ENCODE peak calls at places on chromosomes 12 and 14, in ten cellular contexts. One of them, this sample, is unnamed.
A peak's percentile ranks its signal among the peaks of the same experiment; 100 is the strongest.

GRCh38 chr14:106044949-106045596 is 518.7 kb downstream of the TMEM121 start:
- DNase-seq in Karpas-422: peak; percentile 77
- DNase-seq in RWPE2: no peak
- DNase-seq in thoracic aorta: no peak
- DNase-seq in A673: peak; percentile 79
- DNase-seq in tibial nerve: peak; percentile 29
- DNase-seq in suprapubic skin: no peak
- DNase-seq in right atrium auricular region: no peak
- DNase-seq in sigmoid colon: no peak
- DNase-seq in fibroblast of lung: no peak
- DNase-seq in this sample: no peak

GRCh38 chr12:106247731-106248176 is at the start of gene CKAP4:
- DNase-seq in A673: peak; percentile 83
- DNase-seq in right atrium auricular region: peak; percentile 73
- DNase-seq in sigmoid colon: peak; percentile 90
- DNase-seq in RWPE2: no peak
- DNase-seq in suprapubic skin: peak; percentile 83
- DNase-seq in tibial nerve: peak; percentile 59
- DNase-seq in thoracic aorta: no peak
- DNase-seq in Karpas-422: no peak
- DNase-seq in fibroblast of lung: peak; percentile 80
- DNase-seq in this sample: no peak

GRCh38 chr14:29648045-29648444 is 279.6 kb downstream of the PRKD1 start:
- DNase-seq in thoracic aorta: no peak
- DNase-seq in Karpas-422: peak; percentile 58
- DNase-seq in right atrium auricular region: no peak
- DNase-seq in tibial nerve: no peak
- DNase-seq in RWPE2: no peak
- DNase-seq in fibroblast of lung: peak; percentile 38
- DNase-seq in sigmoid colon: no peak
- DNase-seq in A673: peak; percentile 24
- DNase-seq in suprapubic skin: no peak
- DNase-seq in this sample: no peak

GRCh38 chr14:21070610-21071224 is 613 bp downstream of the ARHGEF40 start:
- DNase-seq in RWPE2: no peak
- DNase-seq in sigmoid colon: no peak
- DNase-seq in tibial nerve: peak; percentile 38
- DNase-seq in right atrium auricular region: no peak
- DNase-seq in A673: no peak
- DNase-seq in thoracic aorta: no peak
- DNase-seq in fibroblast of lung: peak; percentile 59
- DNase-seq in suprapubic skin: peak; percentile 74
- DNase-seq in Karpas-422: no peak
- DNase-seq in this sample: no peak

GRCh38 chr14:96160030-96160912 is 44.4 kb upstream of the BDKRB2 start:
- DNase-seq in tibial nerve: no peak
- DNase-seq in Karpas-422: no peak
- DNase-seq in thoracic aorta: no peak
- DNase-seq in suprapubic skin: no peak
- DNase-seq in A673: no peak
- DNase-seq in right atrium auricular region: peak; percentile 13
- DNase-seq in fibroblast of lung: no peak
- DNase-seq in RWPE2: no peak
- DNase-seq in sigmoid colon: no peak
- DNase-seq in this sample: no peak

GRCh38 chr14:67410313-67410712 is 1.7 kb downstream of the PLEK2 start:
- DNase-seq in sigmoid colon: peak; percentile 36
- DNase-seq in tibial nerve: no peak
- DNase-seq in thoracic aorta: no peak
- DNase-seq in fibroblast of lung: no peak
- DNase-seq in right atrium auricular region: no peak
- DNase-seq in suprapubic skin: peak; percentile 52
- DNase-seq in A673: no peak
- DNase-seq in RWPE2: peak; percentile 79
- DNase-seq in Karpas-422: no peak
- DNase-seq in this sample: no peak

GRCh38 chr12:54879132-54879531 is 24.8 kb downstream of the MUCL1 start:
- DNase-seq in thoracic aorta: no peak
- DNase-seq in Karpas-422: no peak
- DNase-seq in A673: peak; percentile 62
- DNase-seq in RWPE2: no peak
- DNase-seq in tibial nerve: no peak
- DNase-seq in suprapubic skin: no peak
- DNase-seq in sigmoid colon: no peak
- DNase-seq in right atrium auricular region: no peak
- DNase-seq in fibroblast of lung: peak; percentile 79
- DNase-seq in this sample: no peak

GRCh38 chr12:45310627-45310968 is 94.7 kb downstream of the ANO6 start:
- DNase-seq in thoracic aorta: no peak
- DNase-seq in sigmoid colon: no peak
- DNase-seq in RWPE2: no peak
- DNase-seq in A673: no peak
- DNase-seq in right atrium auricular region: no peak
- DNase-seq in tibial nerve: no peak
- DNase-seq in fibroblast of lung: no peak
- DNase-seq in suprapubic skin: no peak
- DNase-seq in Karpas-422: no peak
- DNase-seq in this sample: no peak

DNA sequence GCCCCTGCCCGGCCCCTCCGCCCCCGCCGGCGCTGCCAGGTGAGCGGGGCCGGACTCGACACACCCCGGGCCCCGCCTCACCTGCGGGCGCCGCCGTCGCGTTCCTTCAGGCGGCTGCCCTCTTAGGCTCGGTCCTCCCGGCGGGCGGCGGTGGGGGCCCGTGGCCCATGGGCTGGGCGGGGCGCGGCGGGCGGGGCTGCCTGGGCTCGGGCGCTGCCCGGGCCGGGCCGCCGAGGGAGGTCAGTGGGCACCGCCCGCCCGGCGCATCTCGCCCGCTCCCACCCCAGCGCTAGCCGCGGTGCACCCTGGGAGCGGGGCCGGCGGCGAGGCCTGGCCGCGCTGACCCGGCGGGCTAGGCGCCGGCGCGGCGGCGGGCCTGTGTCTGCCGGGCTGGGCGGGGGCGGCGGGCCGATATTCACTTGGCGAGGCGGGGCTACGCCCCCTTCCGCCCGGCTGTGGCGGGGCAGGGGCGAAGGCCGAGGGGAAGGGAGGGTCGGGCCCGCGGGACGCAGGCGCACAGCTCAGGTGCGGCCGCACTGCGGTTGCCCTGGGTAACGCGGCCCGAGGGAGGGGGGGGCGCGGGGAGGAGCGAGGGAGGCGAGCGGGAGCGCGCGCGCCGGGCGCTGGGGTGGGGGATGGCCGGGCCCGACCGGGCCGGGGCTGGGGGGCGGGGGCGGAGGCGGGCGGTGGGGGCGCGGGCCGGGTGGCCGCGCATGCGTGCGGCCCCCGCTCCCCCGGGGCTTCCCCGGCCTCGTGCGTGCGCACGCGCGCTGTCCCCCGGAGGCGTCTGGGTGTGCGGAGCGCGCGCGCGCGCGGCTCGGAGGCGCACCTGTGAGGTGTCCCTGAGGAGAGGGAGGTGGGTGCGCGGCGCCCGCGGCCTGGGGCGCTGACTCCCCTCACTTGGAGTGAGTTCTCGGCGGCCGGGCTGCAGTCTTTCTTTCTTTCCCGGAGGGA is at the start of the genes CCDC92 and ZNF664:
- DNase-seq in RWPE2: peak; percentile 89
- DNase-seq in fibroblast of lung: peak; percentile 90
- DNase-seq in suprapubic skin: peak; percentile 92
- DNase-seq in thoracic aorta: peak; percentile 62
- DNase-seq in right atrium auricular region: peak; percentile 85
- DNase-seq in tibial nerve: peak; percentile 76
- DNase-seq in sigmoid colon: peak; percentile 95
- DNase-seq in Karpas-422: peak; percentile 96
- DNase-seq in A673: peak; percentile 94
- DNase-seq in this sample: peak; percentile 66
- H3K27ac ChIP-seq in RWPE2: peak within 1 kb of the TSS; percentile 63
- H3K27ac ChIP-seq in fibroblast of lung: peak within 1 kb of the TSS; percentile 46
- H3K27ac ChIP-seq in suprapubic skin: peak within 1 kb of the TSS; percentile 94
- H3K27ac ChIP-seq in thoracic aorta: peak within 1 kb of the TSS; percentile 93
- H3K27ac ChIP-seq in right atrium auricular region: peak within 1 kb of the TSS; percentile 98
- H3K27ac ChIP-seq in tibial nerve: peak within 1 kb of the TSS; percentile 88
- H3K27ac ChIP-seq in sigmoid colon: peak within 1 kb of the TSS; percentile 92
- H3K27ac ChIP-seq in Karpas-422: no peak within 1 kb of the TSS
- H3K27ac ChIP-seq in A673: peak within 1 kb of the TSS; percentile 81
- H3K27ac ChIP-seq in this sample: no peak within 1 kb of the TSS

DNA sequence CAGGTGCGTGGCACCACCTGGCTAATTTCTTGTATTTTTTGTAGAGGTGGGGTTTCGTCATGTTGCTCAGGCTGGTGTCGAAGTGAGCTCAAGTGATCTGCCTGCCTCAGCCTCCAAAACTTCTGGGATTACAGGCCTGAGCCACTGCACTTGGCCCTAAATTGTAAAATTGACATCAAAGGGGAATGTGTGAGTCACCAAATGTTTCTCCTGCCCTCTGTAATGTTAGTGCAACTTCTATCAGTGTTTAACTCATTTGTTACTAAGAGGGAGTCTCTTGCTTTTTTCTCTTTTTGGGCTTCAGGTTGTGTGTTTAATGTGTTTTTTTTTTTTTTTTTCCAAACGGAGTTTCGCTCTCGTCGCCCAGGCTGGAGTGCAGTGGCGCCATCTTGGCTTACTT is 2.3 kb downstream of the TULP3 start:
- DNase-seq in RWPE2: no peak
- DNase-seq in right atrium auricular region: peak; percentile 69
- DNase-seq in sigmoid colon: peak; percentile 73
- DNase-seq in thoracic aorta: no peak
- DNase-seq in suprapubic skin: no peak
- DNase-seq in Karpas-422: no peak
- DNase-seq in fibroblast of lung: peak; percentile 92
- DNase-seq in tibial nerve: peak; percentile 38
- DNase-seq in A673: peak; percentile 30
- DNase-seq in this sample: no peak
- H3K4me3 ChIP-seq in RWPE2: no peak overlapping the region
- H3K4me3 ChIP-seq in right atrium auricular region: no peak overlapping the region
- H3K4me3 ChIP-seq in sigmoid colon: no peak overlapping the region
- H3K4me3 ChIP-seq in thoracic aorta: peak overlapping the region; percentile 94
- H3K4me3 ChIP-seq in suprapubic skin: peak overlapping the region; percentile 87
- H3K4me3 ChIP-seq in Karpas-422: no peak overlapping the region
- H3K4me3 ChIP-seq in fibroblast of lung: no peak overlapping the region
- H3K4me3 ChIP-seq in tibial nerve: no peak overlapping the region
- H3K4me3 ChIP-seq in A673: no peak overlapping the region
- H3K4me3 ChIP-seq in this sample: no peak overlapping the region

GRCh38 chr12:118361889-118362288 is 10.8 kb downstream of the TAOK3 start:
- DNase-seq in sigmoid colon: no peak
- DNase-seq in thoracic aorta: no peak
- DNase-seq in A673: no peak
- DNase-seq in fibroblast of lung: no peak
- DNase-seq in RWPE2: no peak
- DNase-seq in suprapubic skin: no peak
- DNase-seq in tibial nerve: no peak
- DNase-seq in right atrium auricular region: no peak
- DNase-seq in Karpas-422: no peak
- DNase-seq in this sample: no peak
- H3K27ac ChIP-seq in sigmoid colon: no peak overlapping the region
- H3K27ac ChIP-seq in thoracic aorta: no peak overlapping the region
- H3K27ac ChIP-seq in A673: no peak overlapping the region
- H3K27ac ChIP-seq in fibroblast of lung: no peak overlapping the region
- H3K27ac ChIP-seq in RWPE2: peak overlapping the region; percentile 86
- H3K27ac ChIP-seq in suprapubic skin: no peak overlapping the region
- H3K27ac ChIP-seq in tibial nerve: no peak overlapping the region
- H3K27ac ChIP-seq in right atrium auricular region: no peak overlapping the region
- H3K27ac ChIP-seq in Karpas-422: no peak overlapping the region
- H3K27ac ChIP-seq in this sample: no peak overlapping the region

GRCh38 chr12:124764870-124765570 is 98.6 kb downstream of the SCARB1 start:
- DNase-seq in suprapubic skin: no peak
- DNase-seq in fibroblast of lung: peak; percentile 88
- DNase-seq in RWPE2: no peak
- DNase-seq in sigmoid colon: peak; percentile 87
- DNase-seq in right atrium auricular region: no peak
- DNase-seq in tibial nerve: peak; percentile 72
- DNase-seq in thoracic aorta: no peak
- DNase-seq in A673: no peak
- DNase-seq in Karpas-422: no peak
- DNase-seq in this sample: no peak

GRCh38 chr12:124767075-124767821 is 96.4 kb downstream of the SCARB1 start:
- DNase-seq in A673: peak; percentile 83
- DNase-seq in tibial nerve: peak; percentile 80
- DNase-seq in Karpas-422: peak; percentile 95
- DNase-seq in RWPE2: no peak
- DNase-seq in sigmoid colon: peak; percentile 90
- DNase-seq in thoracic aorta: no peak
- DNase-seq in suprapubic skin: peak; percentile 90
- DNase-seq in fibroblast of lung: peak; percentile 58
- DNase-seq in right atrium auricular region: peak; percentile 82
- DNase-seq in this sample: no peak

GRCh38 chr12:124766745-124767074 is 97.0 kb downstream of the SCARB1 start:
- DNase-seq in thoracic aorta: no peak
- DNase-seq in A673: no peak
- DNase-seq in fibroblast of lung: no peak
- DNase-seq in RWPE2: no peak
- DNase-seq in right atrium auricular region: no peak
- DNase-seq in Karpas-422: no peak
- DNase-seq in suprapubic skin: no peak
- DNase-seq in tibial nerve: no peak
- DNase-seq in sigmoid colon: no peak
- DNase-seq in this sample: no peak

GRCh38 chr12:124764451-124764850 is 99.2 kb downstream of the SCARB1 start:
- DNase-seq in RWPE2: no peak
- DNase-seq in thoracic aorta: no peak
- DNase-seq in A673: peak; percentile 83
- DNase-seq in suprapubic skin: no peak
- DNase-seq in Karpas-422: peak; percentile 95
- DNase-seq in tibial nerve: peak; percentile 81
- DNase-seq in right atrium auricular region: no peak
- DNase-seq in fibroblast of lung: peak; percentile 79
- DNase-seq in sigmoid colon: no peak
- DNase-seq in this sample: no peak

DNA sequence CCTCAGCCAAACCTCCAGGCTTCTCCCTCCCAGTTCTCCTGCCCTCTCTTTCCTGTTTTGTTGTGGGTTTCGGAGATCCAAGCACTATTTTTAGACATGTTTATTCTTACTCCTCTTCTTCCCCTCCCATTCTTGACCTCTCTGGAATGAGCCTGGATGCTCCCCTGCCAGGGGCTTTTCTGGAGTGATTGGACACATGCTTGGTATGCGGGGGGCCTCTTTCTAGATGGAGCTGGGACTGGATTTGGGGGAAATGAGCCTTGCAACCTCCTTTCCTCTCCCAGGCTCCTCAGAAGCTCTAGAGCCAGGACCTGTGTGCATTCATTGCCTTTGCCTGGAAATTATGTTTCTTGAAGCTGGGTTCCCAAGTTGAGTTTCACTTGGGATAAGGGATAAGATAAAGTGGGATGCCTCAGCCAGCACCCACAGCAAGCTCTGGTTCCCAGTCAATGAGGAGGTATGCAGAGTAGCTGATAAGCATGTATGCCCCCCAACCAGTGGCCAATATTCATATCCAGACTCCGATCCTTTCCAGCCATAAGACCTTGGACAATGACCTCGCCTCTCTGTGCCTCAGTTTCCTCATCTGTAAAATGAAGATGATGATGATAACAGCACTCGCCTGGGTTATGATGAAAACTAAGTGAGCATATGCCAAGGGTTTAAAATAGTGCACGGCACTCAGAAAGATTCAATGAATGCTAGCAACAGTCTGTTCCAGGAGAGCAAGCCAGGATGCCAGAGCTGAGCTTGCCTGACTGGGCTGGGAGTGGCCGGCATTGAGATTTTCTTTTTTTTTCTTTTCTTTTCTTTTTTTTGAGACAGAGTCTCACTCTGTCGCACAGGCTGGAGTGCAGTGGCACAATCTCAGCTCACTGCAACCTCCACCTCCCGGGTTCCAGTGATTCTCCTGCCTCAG is 97.8 kb downstream of the SCARB1 start:
- DNase-seq in Karpas-422: no peak
- DNase-seq in thoracic aorta: no peak
- DNase-seq in tibial nerve: no peak
- DNase-seq in fibroblast of lung: no peak
- DNase-seq in RWPE2: no peak
- DNase-seq in sigmoid colon: no peak
- DNase-seq in right atrium auricular region: no peak
- DNase-seq in suprapubic skin: no peak
- DNase-seq in A673: no peak
- DNase-seq in this sample: no peak
- H3K4me3 ChIP-seq in Karpas-422: no peak overlapping the region
- H3K4me3 ChIP-seq in thoracic aorta: no peak overlapping the region
- H3K4me3 ChIP-seq in tibial nerve: no peak overlapping the region
- H3K4me3 ChIP-seq in fibroblast of lung: no peak overlapping the region
- H3K4me3 ChIP-seq in RWPE2: no peak overlapping the region
- H3K4me3 ChIP-seq in sigmoid colon: no peak overlapping the region
- H3K4me3 ChIP-seq in right atrium auricular region: no peak overlapping the region
- H3K4me3 ChIP-seq in suprapubic skin: no peak overlapping the region
- H3K4me3 ChIP-seq in A673: no peak overlapping the region
- H3K4me3 ChIP-seq in this sample: no peak overlapping the region